ENCODE peak calls at places on chromosome 2, in eight cellular contexts. U is NB4; G is activated T-helper 1 cell treated with anti-CD3 and anti-CD28 coated beads, Interleukin-2, amount 50 U/mL, for 16 hours; M is psoas muscle; O is HL-60; Q is NCI-H1092; V is NCI-H774; N is WTC11. Z is an unnamed sample.

GRCh38 chr2:38095079-38095478 is 19.1 kb upstream of the CYP1B1 start:
- DNase-seq in U (no peak), G (no peak), M (no peak), O (no peak), Q (no peak), V (no peak), N (no peak), Z (no peak)

GRCh38 chr2:20514596-20515269 is 67.9 kb downstream of the RHOB start:
- DNase-seq in U (no peak), G (no peak), M (peak; percentile 67), O (no peak), Q (no peak), V (no peak), N (no peak), Z (peak; percentile 59)

GRCh38 chr2:166448106-166448505 is 45.9 kb downstream of the SCN7A start:
- DNase-seq in U (no peak), G (no peak), M (no peak), O (no peak), Q (no peak), V (no peak), N (no peak), Z (no peak)

GRCh38 chr2:85783796-85784195 is 30.0 kb downstream of the ATOH8 start:
- DNase-seq in U (no peak), G (no peak), M (no peak), O (no peak), Q (no peak), V (no peak), N (no peak), Z (no peak)

GRCh38 chr2:133334923-133335322 is 233.3 kb downstream of the NCKAP5 start:
- DNase-seq in U (no peak), G (no peak), M (no peak), O (no peak), Q (no peak), V (no peak), N (no peak), Z (no peak)

GRCh38 chr2:232315049-232315922 is 63.3 kb upstream of the ALPP start:
- DNase-seq in U (peak; percentile 99), G (peak; percentile 46), M (peak; percentile 87), O (peak; percentile 97), Q (no peak), V (no peak), N (no peak), Z (peak; percentile 37)

GRCh38 chr2:170923799-170924198 is 5.3 kb upstream of the GORASP2 start:
- DNase-seq in U (peak; percentile 36), G (no peak), M (no peak), O (no peak), Q (no peak), V (no peak), N (no peak), Z (no peak)

GRCh38 chr2:37287966-37288365 is 36.7 kb downstream of the PRKD3 start:
- DNase-seq in U (peak; percentile 50), G (no peak), M (no peak), O (peak; percentile 54), Q (no peak), V (no peak), N (no peak), Z (no peak)

GRCh38 chr2:239323473-239323872 is 77.3 kb downstream of the HDAC4 start:
- DNase-seq in U (no peak), G (no peak), M (no peak), O (no peak), Q (no peak), V (no peak), N (no peak), Z (peak; percentile 12)

GRCh38 chr2:172674034-172674967 is 61.3 kb upstream of the RAPGEF4 start:
- DNase-seq in U (no peak), G (no peak), M (peak; percentile 66), O (no peak), Q (no peak), V (no peak), N (peak; percentile 81), Z (peak; percentile 34)

GRCh38 chr2:190574169-190574568 is 39.6 kb upstream of the NEMP2 start:
- DNase-seq in U (no peak), G (no peak), M (no peak), O (no peak), Q (no peak), V (no peak), N (no peak), Z (no peak)

GRCh38 chr2:196750977-196751631 is 48.4 kb downstream of the GTF3C3 start:
- DNase-seq in U (peak; percentile 70), G (peak; percentile 34), M (peak; percentile 50), O (peak; percentile 76), Q (no peak), V (no peak), N (peak; percentile 83), Z (peak; percentile 34)

GRCh38 chr2:144165599-144166250 is 354.2 kb downstream of the ZEB2 start:
- DNase-seq in U (no peak), G (no peak), M (no peak), O (no peak), Q (no peak), V (no peak), N (no peak), Z (no peak)

GRCh38 chr2:231058761-231059550 is 2.3 kb downstream of the PSMD1 start:
- DNase-seq in U (no peak), G (no peak), M (no peak), O (no peak), Q (no peak), V (no peak), N (no peak), Z (no peak)

GRCh38 chr2:62999905-63000304 is 50.7 kb upstream of the OTX1 start:
- DNase-seq in U (no peak), G (no peak), M (peak; percentile 45), O (no peak), Q (no peak), V (no peak), N (no peak), Z (peak; percentile 54)

GRCh38 chr2:160353166-160353565 is 140.4 kb downstream of the RBMS1 start:
- DNase-seq in U (peak; percentile 56), G (no peak), M (no peak), O (peak; percentile 33), Q (no peak), V (no peak), N (no peak), Z (no peak)

GRCh38 chr2:168920504-168921157 is 19.5 kb downstream of the G6PC2 start:
- DNase-seq in U (peak; percentile 59), G (no peak), M (no peak), O (peak; percentile 9), Q (peak; percentile 10), V (peak; percentile 38), N (no peak), Z (no peak)

GRCh38 chr2:26640781-26641564 is at the start of gene CIB4:
- DNase-seq in U (no peak), G (no peak), M (no peak), O (no peak), Q (no peak), V (no peak), N (no peak), Z (no peak)

GRCh38 chr2:64093341-64093740 is 50.9 kb downstream of the PELI1 start:
- DNase-seq in U (no peak), G (no peak), M (no peak), O (no peak), Q (no peak), V (no peak), N (no peak), Z (no peak)

GRCh38 chr2:173631123-173631450 is 276.4 kb downstream of the CDCA7 start:
- DNase-seq in U (no peak), G (no peak), M (no peak), O (no peak), Q (peak; percentile 16), V (no peak), N (no peak), Z (peak; percentile 21)

GRCh38 chr2:96878796-96879544 is 9.1 kb upstream of the SEMA4C start:
- DNase-seq in U (no peak), G (no peak), M (no peak), O (no peak), Q (no peak), V (no peak), N (no peak), Z (no peak)

GRCh38 chr2:154455871-154456270 is 242.6 kb upstream of the KCNJ3 start:
- DNase-seq in U (peak; percentile 20), G (no peak), M (no peak), O (no peak), Q (no peak), V (no peak), N (no peak), Z (no peak)

GRCh38 chr2:33298233-33298632 is 178.2 kb upstream of the RASGRP3 start:
- DNase-seq in U (no peak), G (no peak), M (no peak), O (no peak), Q (no peak), V (no peak), N (no peak), Z (no peak)

GRCh38 chr2:9484533-9484932 is 10.2 kb downstream of the IAH1 start:
- DNase-seq in U (no peak), G (no peak), M (no peak), O (no peak), Q (no peak), V (no peak), N (no peak), Z (no peak)

GRCh38 chr2:241036964-241037421 is 38.6 kb downstream of the SNED1 start:
- DNase-seq in U (no peak), G (no peak), M (no peak), O (no peak), Q (no peak), V (no peak), N (no peak), Z (no peak)

GRCh38 chr2:219350938-219351280 is 18.4 kb upstream of the RESP18 start:
- DNase-seq in U (no peak), G (no peak), M (no peak), O (no peak), Q (no peak), V (no peak), N (peak; percentile 38), Z (no peak)

GRCh38 chr2:28347596-28347995 is 45.1 kb upstream of the FOSL2 start:
- DNase-seq in U (no peak), G (no peak), M (peak; percentile 46), O (no peak), Q (no peak), V (no peak), N (no peak), Z (no peak)

GRCh38 chr2:46568212-46569009 is 89.0 kb downstream of the TMEM247 start:
- DNase-seq in U (no peak), G (no peak), M (no peak), O (no peak), Q (no peak), V (no peak), N (no peak), Z (no peak)

GRCh38 chr2:85168984-85169383 is 35.8 kb downstream of the TCF7L1 start:
- DNase-seq in U (no peak), G (no peak), M (no peak), O (no peak), Q (no peak), V (no peak), N (no peak), Z (no peak)

GRCh38 chr2:177667626-177668025 is 275.1 kb downstream of the AGPS start:
- DNase-seq in U (no peak), G (no peak), M (no peak), O (no peak), Q (no peak), V (no peak), N (no peak), Z (no peak)

GRCh38 chr2:231711677-231712461 is 3.5 kb downstream of the PTMA start:
- DNase-seq in U (peak; percentile 34), G (no peak), M (peak; percentile 44), O (no peak), Q (no peak), V (no peak), N (no peak), Z (no peak)

GRCh38 chr2:61645911-61646310 is 107.8 kb upstream of the XPO1 start:
- DNase-seq in U (no peak), G (no peak), M (no peak), O (no peak), Q (no peak), V (no peak), N (no peak), Z (no peak)